ENCODE peak calls at places on chromosomes 6 and 20, in four cellular contexts. W is neural progenitor cell, U is ovary, P is heart left ventricle. X is an unnamed sample.

GRCh38 chr6:17454316-17455005 is 61.1 kb downstream of the CAP2 start:
- DNase-seq in W (no peak), U (no peak), P (no peak), X (no peak)

GRCh38 chr6:90062667-90063066 is 168.4 kb downstream of the GJA10 start:
- DNase-seq in W (no peak), U (no peak), P (no peak), X (no peak)

GRCh38 chr20:11537032-11537431 is 380.7 kb upstream of the BTBD3 start:
- DNase-seq in W (no peak), U (no peak), P (no peak), X (no peak)

GRCh38 chr20:17612287-17612974 is 42.6 kb downstream of the DSTN start:
- DNase-seq in W (no peak), U (no peak), P (peak; percentile 37), X (peak; percentile 85)

GRCh38 chr20:25223765-25224720 is 23.8 kb upstream of the PYGB start:
- DNase-seq in W (no peak), U (no peak), P (no peak), X (no peak)

GRCh38 chr6:83417880-83418663 is 12.8 kb downstream of the ME1 start:
- DNase-seq in W (peak; percentile 51), U (no peak), P (no peak), X (peak; percentile 48)

GRCh38 chr6:169568314-169569087 is 133.3 kb downstream of the WDR27 start:
- DNase-seq in W (no peak), U (no peak), P (no peak), X (no peak)

GRCh38 chr20:23042270-23042669 is 7.2 kb downstream of the SSTR4 start:
- DNase-seq in W (peak; percentile 27), U (no peak), P (no peak), X (no peak)

GRCh38 chr6:136771306-136771705 is 21.0 kb downstream of the MAP3K5 start:
- DNase-seq in W (no peak), U (no peak), P (no peak), X (no peak)

GRCh38 chr6:37903671-37904355 is 84.3 kb downstream of the ZFAND3 start:
- DNase-seq in W (no peak), U (no peak), P (no peak), X (no peak)

GRCh38 chr6:149651056-149651455 is 2.5 kb upstream of the KATNA1 start:
- DNase-seq in W (no peak), U (no peak), P (no peak), X (no peak)

GRCh38 chr6:106199998-106200397 is 113.9 kb downstream of the PRDM1 start:
- DNase-seq in W (no peak), U (no peak), P (no peak), X (peak; percentile 70)

GRCh38 chr6:170276369-170277057 is 14.4 kb downstream of the DLL1 start:
- DNase-seq in W (no peak), U (peak; percentile 85), P (peak; percentile 83), X (no peak)

GRCh38 chr6:27986928-27987725 is 30.1 kb downstream of the OR2B6 start:
- DNase-seq in W (no peak), U (no peak), P (no peak), X (no peak)

GRCh38 chr6:112199001-112199403 is 55.4 kb downstream of the LAMA4 start:
- DNase-seq in W (no peak), U (no peak), P (no peak), X (no peak)

GRCh38 chr6:112205521-112206458 is 48.6 kb downstream of the LAMA4 start:
- DNase-seq in W (no peak), U (no peak), P (no peak), X (no peak)

GRCh38 chr6:112203577-112204349 is 50.6 kb downstream of the LAMA4 start:
- DNase-seq in W (no peak), U (no peak), P (no peak), X (peak; percentile 51)

GRCh38 chr6:112204350-112204706 is 50.0 kb downstream of the LAMA4 start:
- DNase-seq in W (no peak), U (no peak), P (no peak), X (no peak)

GRCh38 chr6:112202639-112203341 is 51.6 kb downstream of the LAMA4 start:
- DNase-seq in W (peak; percentile 55), U (no peak), P (no peak), X (peak; percentile 60)
- H3K4me1 ChIP-seq in W (peaks cover 20% of the 10 kb centered on the region), U (peaks cover 9% of the 10 kb centered on the region), P (peaks cover 51% of the 10 kb centered on the region), X (peaks cover 51% of the 10 kb centered on the region)

DNA sequence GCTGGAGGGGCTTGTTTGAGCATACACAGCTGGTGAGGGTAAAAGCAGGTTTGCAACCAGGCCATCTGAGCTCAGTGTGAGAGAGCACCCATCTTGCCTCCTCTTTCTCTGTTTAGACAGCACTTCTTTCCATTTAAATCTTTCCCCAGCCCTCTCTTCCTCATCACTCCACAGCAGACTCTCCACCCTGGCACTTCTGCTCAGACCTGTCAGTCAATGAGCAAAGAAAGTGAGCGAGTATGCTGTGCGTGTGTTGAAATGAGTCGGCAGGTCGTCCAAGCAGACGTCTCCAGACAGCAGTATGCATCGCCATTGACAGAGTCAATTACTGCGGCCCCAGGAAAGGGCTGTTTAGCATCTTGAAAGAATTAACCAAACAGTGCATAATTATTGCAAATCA is 54.7 kb upstream of the KCNG1 start:
- DNase-seq in W (no peak), U (no peak), P (no peak), X (no peak)
- H3K27me3 ChIP-seq in W (no peaks in the 10 kb centered on the region), U (no peaks in the 10 kb centered on the region), P (no peaks in the 10 kb centered on the region), X (peaks cover 32% of the 10 kb centered on the region)

GRCh38 chr6:126041516-126042447 is 55.4 kb downstream of the TRMT11 start:
- DNase-seq in W (no peak), U (no peak), P (no peak), X (no peak)
- H3K36me3 ChIP-seq in W (peaks cover 21% of the 10 kb centered on the region), U (no peaks in the 10 kb centered on the region), P (peaks cover 24% of the 10 kb centered on the region), X (peaks cover 7% of the 10 kb centered on the region)

GRCh38 chr6:5666695-5667094 is 340.0 kb downstream of the NRN1 start:
- DNase-seq in W (no peak), U (no peak), P (no peak), X (no peak)
- H3K4me1 ChIP-seq in W (peaks cover 15% of the 10 kb centered on the region), U (peaks cover 2% of the 10 kb centered on the region), P (peaks cover 13% of the 10 kb centered on the region), X (no peaks in the 10 kb centered on the region)

DNA sequence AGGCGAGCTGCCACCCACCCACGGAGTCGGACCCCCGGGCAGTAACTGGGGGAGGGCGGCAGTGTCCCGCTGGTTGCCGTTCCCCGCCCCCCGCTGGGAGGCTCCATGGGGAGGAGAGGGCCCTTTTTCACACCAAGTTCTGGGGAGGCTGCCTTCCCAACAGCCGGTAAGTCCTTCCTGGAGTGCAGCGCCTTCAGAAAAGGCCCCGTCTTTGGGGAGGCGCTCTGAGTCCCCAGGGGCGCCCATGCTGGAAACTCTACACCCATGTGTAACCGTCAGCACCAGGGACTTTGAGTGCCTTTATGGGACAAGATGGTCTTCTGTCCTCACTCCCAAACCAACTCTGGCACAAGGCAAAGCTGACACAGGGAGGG is 435 bp upstream of the SOX18 start:
- DNase-seq in W (no peak), U (no peak), P (no peak), X (peak; percentile 99)
- H3K27me3 ChIP-seq in W (peaks cover 84% of the 10 kb centered on the region), U (peaks cover 7% of the 10 kb centered on the region), P (peaks cover 14% of the 10 kb centered on the region), X (no peaks in the 10 kb centered on the region)

X was measured in SJSA1.